ENCODE peak calls at places on chromosomes 6 and 20, in nine cellular contexts. I is AG10803, Q is psoas muscle, G is left ventricle myocardium inferior, L is Peyer's patch, H is stomach, E is SK-N-SH, A is upper lobe of left lung, S is HCT116. W is an unnamed sample.

GRCh38 chr20:37142708-37143107 is 36.4 kb upstream of the RPN2 start:
- DNase-seq in Q (no peak), S (no peak), E (no peak), H (no peak), L (no peak), I (peak; percentile 31), A (no peak), G (no peak), W (no peak)

GRCh38 chr6:28225056-28225834 is at the start of gene ZSCAN9:
- DNase-seq in H (peak; percentile 83), A (peak; percentile 87), Q (peak; percentile 88), E (peak; percentile 88), L (peak; percentile 85), G (peak; percentile 83), S (peak; percentile 87), I (peak; percentile 86), W (peak; percentile 74)

GRCh38 chr6:31446481-31446880 is 43.1 kb downstream of the MICA start:
- DNase-seq in H (no peak), E (no peak), A (no peak), L (no peak), G (no peak), Q (no peak), I (peak; percentile 66), S (no peak), W (no peak)

GRCh38 chr20:5156670-5157448 is 30.1 kb downstream of the CDS2 start:
- DNase-seq in L (no peak), A (no peak), Q (no peak), G (no peak), H (no peak), S (peak; percentile 60), E (no peak), I (peak; percentile 58), W (no peak)

GRCh38 chr6:114376611-114377206 is 33.9 kb upstream of the HS3ST5 start:
- DNase-seq in E (no peak), A (no peak), S (no peak), G (no peak), L (no peak), I (no peak), Q (no peak), H (no peak), W (no peak)

GRCh38 chr20:60589624-60590023 is 631.4 kb downstream of the CDH26 start:
- DNase-seq in L (no peak), E (no peak), H (no peak), S (no peak), I (no peak), A (no peak), Q (no peak), G (no peak), W (peak; percentile 59)

GRCh38 chr20:32743237-32744112 is at the start of gene COMMD7:
- DNase-seq in S (no peak), H (peak; percentile 73), A (peak; percentile 95), G (peak; percentile 66), Q (peak; percentile 72), L (peak; percentile 77), I (peak; percentile 57), E (peak; percentile 86), W (no peak)

GRCh38 chr6:54335871-54336270 is 27.6 kb downstream of the TINAG start:
- DNase-seq in S (peak; percentile 78), E (peak; percentile 0), A (no peak), L (no peak), H (no peak), I (peak; percentile 97), G (no peak), Q (no peak), W (peak; percentile 88)

GRCh38 chr6:21005816-21006553 is 471.7 kb downstream of the CDKAL1 start:
- DNase-seq in H (no peak), E (peak; percentile 51), G (no peak), Q (no peak), L (no peak), S (peak; percentile 85), I (peak; percentile 69), A (no peak), W (peak; percentile 84)

GRCh38 chr6:109297719-109298118 is 84.5 kb downstream of the CD164 start:
- DNase-seq in I (no peak), G (no peak), E (no peak), L (no peak), A (no peak), Q (no peak), H (no peak), S (no peak), W (no peak)

GRCh38 chr6:109296971-109297372 is 85.3 kb downstream of the CD164 start:
- DNase-seq in I (no peak), A (no peak), Q (no peak), S (no peak), E (no peak), L (no peak), G (no peak), H (no peak), W (no peak)

GRCh38 chr6:109295766-109296156 is 86.5 kb downstream of the CD164 start:
- DNase-seq in S (no peak), E (no peak), Q (no peak), I (no peak), H (no peak), G (no peak), L (no peak), A (no peak), W (no peak)

GRCh38 chr6:109295109-109295765 is 87.0 kb downstream of the CD164 start:
- DNase-seq in A (no peak), H (no peak), S (no peak), E (no peak), I (no peak), G (no peak), L (no peak), Q (no peak), W (no peak)

DNA sequence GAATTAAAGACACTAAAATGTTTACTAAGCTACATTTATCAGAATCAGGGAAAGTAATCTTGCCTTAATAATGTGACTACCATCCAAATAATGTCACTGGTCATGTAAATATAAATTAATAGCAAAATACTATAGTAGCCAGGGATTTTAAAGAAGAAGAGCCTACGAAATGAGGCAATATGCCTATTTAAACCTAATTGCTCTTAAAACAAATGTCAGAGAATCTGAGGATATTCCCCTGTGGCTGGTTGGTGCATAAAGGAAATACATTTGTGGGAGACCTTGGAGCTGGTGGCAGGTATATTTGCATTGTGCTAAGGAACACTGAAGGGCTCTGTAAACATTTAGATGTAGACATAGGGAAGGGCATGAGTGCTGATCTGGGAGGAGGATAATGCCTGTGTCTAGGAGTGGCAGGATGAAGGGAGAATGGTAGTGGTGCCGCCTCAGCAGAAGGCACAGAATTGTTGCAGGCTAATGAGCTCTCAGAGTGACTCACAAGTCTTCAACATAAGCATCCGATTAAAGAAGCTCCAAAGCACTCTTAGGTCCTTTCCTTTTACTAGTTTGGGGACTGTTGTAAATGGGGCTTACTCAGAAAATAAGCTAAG is 85.9 kb downstream of the CD164 start:
- DNase-seq in G (no peak), H (peak; percentile 39), I (no peak), A (no peak), Q (no peak), S (no peak), E (no peak), L (no peak), W (no peak)
- TF ChIP-seq CTCF in G (no peak), H (no peak), I (no peak), A (no peak), Q (no peak), S (no peak), E (no peak), L (peak; percentile 21), W (no peak)

GRCh38 chr6:100573169-100573568 is 108.4 kb upstream of the SIM1 start:
- DNase-seq in A (no peak), G (no peak), Q (no peak), S (peak; percentile 16), E (peak; percentile 7), L (no peak), H (no peak), I (peak; percentile 56), W (peak; percentile 32)
- TF ChIP-seq CTCF in A (no peak), G (no peak), Q (no peak), S (peak; percentile 47), E (peak; percentile 57), L (no peak), H (no peak), I (peak; percentile 58), W (peak; percentile 22)

GRCh38 chr6:119108076-119108475 is 29.6 kb upstream of the FAM184A start:
- DNase-seq in A (no peak), I (no peak), H (no peak), G (no peak), L (no peak), S (no peak), E (no peak), Q (no peak), W (no peak)

GRCh38 chr6:119112856-119113530 is 34.5 kb upstream of the FAM184A start:
- DNase-seq in I (no peak), G (no peak), Q (peak; percentile 12), S (no peak), L (no peak), H (no peak), E (peak; percentile 9), A (no peak), W (no peak)

GRCh38 chr6:119109654-119110325 is 31.3 kb upstream of the FAM184A start:
- DNase-seq in A (no peak), E (no peak), H (no peak), G (no peak), I (no peak), S (no peak), L (no peak), Q (no peak), W (no peak)

GRCh38 chr6:119105262-119105661 is 26.8 kb upstream of the FAM184A start:
- DNase-seq in G (no peak), A (no peak), Q (no peak), E (no peak), L (no peak), I (no peak), H (no peak), S (no peak), W (no peak)

DNA sequence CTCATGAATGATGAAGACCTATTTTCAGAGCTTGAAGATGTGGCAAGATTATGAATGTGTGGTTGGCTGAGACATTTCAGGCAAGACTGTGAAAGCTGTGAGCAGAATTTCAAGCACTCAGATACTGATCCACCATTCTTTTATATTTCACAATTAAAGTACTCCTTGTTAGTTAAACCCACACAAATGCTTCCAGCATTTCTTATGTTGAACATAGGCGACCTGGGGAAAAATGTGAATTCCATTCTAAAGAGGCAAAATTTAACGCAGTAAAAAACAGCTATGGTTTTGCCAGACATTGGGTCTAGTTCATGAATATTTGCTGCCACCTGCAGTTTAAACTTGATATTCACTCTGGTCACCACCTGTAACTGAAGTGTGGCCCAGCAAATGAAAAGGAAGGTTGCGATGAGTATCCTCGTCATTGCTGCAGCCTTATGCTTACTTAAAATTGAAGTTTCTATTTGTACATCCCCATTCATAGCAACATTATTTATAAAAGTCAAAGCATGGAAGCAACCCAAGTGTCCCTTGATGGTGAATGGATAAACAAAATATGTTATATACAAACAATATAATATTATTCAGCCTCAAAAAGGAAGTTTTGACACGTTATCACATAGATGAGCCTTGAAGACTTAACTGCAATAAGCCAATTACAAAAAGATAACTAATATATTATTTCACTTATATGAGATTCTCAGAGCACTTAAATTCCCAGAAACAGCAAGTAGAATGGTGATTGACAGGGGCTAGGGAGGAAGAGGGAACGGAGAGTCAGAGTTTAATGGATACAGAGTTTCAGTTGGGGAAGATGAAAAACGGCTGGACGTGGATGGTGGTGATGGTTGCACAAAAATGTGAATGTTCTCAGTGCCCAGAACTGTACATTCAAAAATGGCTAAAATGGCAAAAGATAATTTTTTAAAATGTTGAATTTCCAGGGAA is 32.4 kb upstream of the FAM184A start:
- DNase-seq in G (no peak), H (no peak), I (peak; percentile 52), L (no peak), Q (no peak), E (peak; percentile 49), S (peak; percentile 44), A (no peak), W (peak; percentile 59)
- TF ChIP-seq CTCF in G (peak; percentile 72), H (peak; percentile 43), I (peak; percentile 67), L (peak; percentile 86), Q (peak; percentile 71), E (peak; percentile 67), S (peak; percentile 65), A (peak; percentile 77), W (peak; percentile 66)

GRCh38 chr20:31260326-31260932 is 3.0 kb downstream of the DEFB115 start:
- DNase-seq in E (peak; percentile 29), Q (no peak), I (no peak), L (no peak), S (peak; percentile 33), A (no peak), H (no peak), G (no peak), W (peak; percentile 48)
- TF ChIP-seq CTCF in E (peak; percentile 69), Q (no peak), I (no peak), L (no peak), S (peak; percentile 75), A (peak; percentile 53), H (peak; percentile 6), G (peak; percentile 28), W (peak; percentile 83)